ENCODE peak calls at places on chromosomes 5 and 9, in ten cellular contexts. One of them, this sample, is unnamed.
A peak's percentile ranks its signal among the peaks of the same experiment; 100 is the strongest.

GRCh38 chr5:77255617-77256016 is 45.1 kb downstream of the PDE8B start:
- DNase-seq in left ventricle myocardium superior: no peak
- DNase-seq in EH: no peak
- DNase-seq in BJ: no peak
- DNase-seq in thyroid gland: no peak
- DNase-seq in ovary: no peak
- DNase-seq in NCI-H1417: no peak
- DNase-seq in NCI-H510A: no peak
- DNase-seq in CD4-positive, alpha-beta memory T cell: no peak
- DNase-seq in activated CD4-positive, alpha-beta T cell treated with anti-CD3 and anti-CD28 coated beads, Interleukin-2, amount 50 U/mL, for 48 hours: no peak
- DNase-seq in this sample: no peak

GRCh38 chr5:123085638-123086286 is 3.3 kb upstream of the PRDM6 start:
- DNase-seq in EH: no peak
- DNase-seq in ovary: no peak
- DNase-seq in BJ: no peak
- DNase-seq in NCI-H1417: no peak
- DNase-seq in NCI-H510A: no peak
- DNase-seq in left ventricle myocardium superior: no peak
- DNase-seq in activated CD4-positive, alpha-beta T cell treated with anti-CD3 and anti-CD28 coated beads, Interleukin-2, amount 50 U/mL, for 48 hours: no peak
- DNase-seq in thyroid gland: no peak
- DNase-seq in CD4-positive, alpha-beta memory T cell: no peak
- DNase-seq in this sample: no peak

GRCh38 chr9:21576331-21577189 is 94.4 kb upstream of the IFNE start:
- DNase-seq in BJ: peak; percentile 70
- DNase-seq in ovary: no peak
- DNase-seq in EH: peak; percentile 95
- DNase-seq in NCI-H1417: no peak
- DNase-seq in activated CD4-positive, alpha-beta T cell treated with anti-CD3 and anti-CD28 coated beads, Interleukin-2, amount 50 U/mL, for 48 hours: peak; percentile 54
- DNase-seq in thyroid gland: peak; percentile 24
- DNase-seq in CD4-positive, alpha-beta memory T cell: peak; percentile 50
- DNase-seq in left ventricle myocardium superior: no peak
- DNase-seq in NCI-H510A: no peak
- DNase-seq in this sample: no peak

GRCh38 chr5:10355071-10355889 is 1.8 kb downstream of the MARCHF6 start:
- DNase-seq in NCI-H1417: peak; percentile 74
- DNase-seq in activated CD4-positive, alpha-beta T cell treated with anti-CD3 and anti-CD28 coated beads, Interleukin-2, amount 50 U/mL, for 48 hours: no peak
- DNase-seq in left ventricle myocardium superior: no peak
- DNase-seq in EH: peak; percentile 89
- DNase-seq in NCI-H510A: no peak
- DNase-seq in thyroid gland: no peak
- DNase-seq in CD4-positive, alpha-beta memory T cell: peak; percentile 43
- DNase-seq in ovary: no peak
- DNase-seq in BJ: peak; percentile 60
- DNase-seq in this sample: no peak

GRCh38 chr5:171688696-171689495 is 96.7 kb upstream of the SMIM23 start:
- DNase-seq in EH: no peak
- DNase-seq in BJ: no peak
- DNase-seq in ovary: no peak
- DNase-seq in left ventricle myocardium superior: no peak
- DNase-seq in NCI-H1417: no peak
- DNase-seq in thyroid gland: no peak
- DNase-seq in CD4-positive, alpha-beta memory T cell: no peak
- DNase-seq in NCI-H510A: peak; percentile 33
- DNase-seq in activated CD4-positive, alpha-beta T cell treated with anti-CD3 and anti-CD28 coated beads, Interleukin-2, amount 50 U/mL, for 48 hours: no peak
- DNase-seq in this sample: no peak

GRCh38 chr5:82793808-82794419 is 283.3 kb downstream of the TMEM167A start:
- DNase-seq in thyroid gland: peak; percentile 22
- DNase-seq in ovary: no peak
- DNase-seq in activated CD4-positive, alpha-beta T cell treated with anti-CD3 and anti-CD28 coated beads, Interleukin-2, amount 50 U/mL, for 48 hours: peak; percentile 61
- DNase-seq in NCI-H510A: no peak
- DNase-seq in NCI-H1417: peak; percentile 1
- DNase-seq in EH: peak; percentile 52
- DNase-seq in BJ: no peak
- DNase-seq in CD4-positive, alpha-beta memory T cell: peak; percentile 28
- DNase-seq in left ventricle myocardium superior: no peak
- DNase-seq in this sample: peak; percentile 15

GRCh38 chr5:151024894-151025606 is 4.7 kb downstream of the GPX3 start:
- DNase-seq in CD4-positive, alpha-beta memory T cell: no peak
- DNase-seq in activated CD4-positive, alpha-beta T cell treated with anti-CD3 and anti-CD28 coated beads, Interleukin-2, amount 50 U/mL, for 48 hours: no peak
- DNase-seq in BJ: no peak
- DNase-seq in NCI-H510A: no peak
- DNase-seq in ovary: no peak
- DNase-seq in thyroid gland: no peak
- DNase-seq in NCI-H1417: no peak
- DNase-seq in left ventricle myocardium superior: no peak
- DNase-seq in EH: no peak
- DNase-seq in this sample: no peak

GRCh38 chr5:81003987-81004386 is 43.8 kb downstream of the RASGRF2 start:
- DNase-seq in NCI-H1417: no peak
- DNase-seq in ovary: no peak
- DNase-seq in thyroid gland: no peak
- DNase-seq in EH: no peak
- DNase-seq in NCI-H510A: no peak
- DNase-seq in activated CD4-positive, alpha-beta T cell treated with anti-CD3 and anti-CD28 coated beads, Interleukin-2, amount 50 U/mL, for 48 hours: no peak
- DNase-seq in BJ: no peak
- DNase-seq in CD4-positive, alpha-beta memory T cell: no peak
- DNase-seq in left ventricle myocardium superior: no peak
- DNase-seq in this sample: no peak

GRCh38 chr5:179819296-179820126 is 1.2 kb upstream of the SQSTM1 start:
- DNase-seq in EH: peak; percentile 78
- DNase-seq in NCI-H510A: peak; percentile 41
- DNase-seq in BJ: no peak
- DNase-seq in ovary: peak; percentile 82
- DNase-seq in activated CD4-positive, alpha-beta T cell treated with anti-CD3 and anti-CD28 coated beads, Interleukin-2, amount 50 U/mL, for 48 hours: peak; percentile 53
- DNase-seq in CD4-positive, alpha-beta memory T cell: no peak
- DNase-seq in left ventricle myocardium superior: peak; percentile 78
- DNase-seq in thyroid gland: peak; percentile 84
- DNase-seq in NCI-H1417: peak; percentile 87
- DNase-seq in this sample: peak; percentile 51

GRCh38 chr5:125874717-125875116 is 548.5 kb upstream of the GRAMD2B start:
- DNase-seq in activated CD4-positive, alpha-beta T cell treated with anti-CD3 and anti-CD28 coated beads, Interleukin-2, amount 50 U/mL, for 48 hours: no peak
- DNase-seq in thyroid gland: no peak
- DNase-seq in CD4-positive, alpha-beta memory T cell: no peak
- DNase-seq in NCI-H510A: no peak
- DNase-seq in left ventricle myocardium superior: no peak
- DNase-seq in EH: no peak
- DNase-seq in NCI-H1417: no peak
- DNase-seq in ovary: no peak
- DNase-seq in BJ: no peak
- DNase-seq in this sample: no peak

GRCh38 chr9:110125207-110125751 is 82.7 kb downstream of the C9orf152 start:
- DNase-seq in left ventricle myocardium superior: peak; percentile 89
- DNase-seq in NCI-H1417: no peak
- DNase-seq in NCI-H510A: no peak
- DNase-seq in CD4-positive, alpha-beta memory T cell: no peak
- DNase-seq in ovary: peak; percentile 90
- DNase-seq in activated CD4-positive, alpha-beta T cell treated with anti-CD3 and anti-CD28 coated beads, Interleukin-2, amount 50 U/mL, for 48 hours: no peak
- DNase-seq in BJ: peak; percentile 96
- DNase-seq in thyroid gland: peak; percentile 97
- DNase-seq in EH: peak; percentile 99
- DNase-seq in this sample: peak; percentile 79

GRCh38 chr5:53343187-53343586 is 137.2 kb upstream of the FST start:
- DNase-seq in thyroid gland: no peak
- DNase-seq in NCI-H510A: no peak
- DNase-seq in CD4-positive, alpha-beta memory T cell: no peak
- DNase-seq in ovary: no peak
- DNase-seq in activated CD4-positive, alpha-beta T cell treated with anti-CD3 and anti-CD28 coated beads, Interleukin-2, amount 50 U/mL, for 48 hours: no peak
- DNase-seq in left ventricle myocardium superior: no peak
- DNase-seq in EH: peak; percentile 96
- DNase-seq in NCI-H1417: no peak
- DNase-seq in BJ: peak; percentile 76
- DNase-seq in this sample: no peak

GRCh38 chr5:95057610-95058009 is 227.3 kb downstream of the MCTP1 start:
- DNase-seq in BJ: no peak
- DNase-seq in thyroid gland: no peak
- DNase-seq in CD4-positive, alpha-beta memory T cell: no peak
- DNase-seq in NCI-H1417: no peak
- DNase-seq in left ventricle myocardium superior: no peak
- DNase-seq in activated CD4-positive, alpha-beta T cell treated with anti-CD3 and anti-CD28 coated beads, Interleukin-2, amount 50 U/mL, for 48 hours: no peak
- DNase-seq in ovary: no peak
- DNase-seq in EH: no peak
- DNase-seq in NCI-H510A: no peak
- DNase-seq in this sample: no peak

GRCh38 chr9:3873818-3874217 is 348.0 kb upstream of the RFX3 start:
- DNase-seq in left ventricle myocardium superior: no peak
- DNase-seq in EH: peak; percentile 72
- DNase-seq in BJ: no peak
- DNase-seq in NCI-H510A: no peak
- DNase-seq in thyroid gland: no peak
- DNase-seq in NCI-H1417: no peak
- DNase-seq in activated CD4-positive, alpha-beta T cell treated with anti-CD3 and anti-CD28 coated beads, Interleukin-2, amount 50 U/mL, for 48 hours: no peak
- DNase-seq in ovary: no peak
- DNase-seq in CD4-positive, alpha-beta memory T cell: no peak
- DNase-seq in this sample: no peak

GRCh38 chr5:2143088-2143487 is 260.4 kb upstream of the IRX4 start:
- DNase-seq in CD4-positive, alpha-beta memory T cell: no peak
- DNase-seq in thyroid gland: no peak
- DNase-seq in NCI-H1417: no peak
- DNase-seq in EH: no peak
- DNase-seq in NCI-H510A: no peak
- DNase-seq in activated CD4-positive, alpha-beta T cell treated with anti-CD3 and anti-CD28 coated beads, Interleukin-2, amount 50 U/mL, for 48 hours: no peak
- DNase-seq in left ventricle myocardium superior: no peak
- DNase-seq in BJ: no peak
- DNase-seq in ovary: no peak
- DNase-seq in this sample: no peak

GRCh38 chr5:5326126-5326758 is 96.2 kb upstream of the ICE1 start:
- DNase-seq in left ventricle myocardium superior: no peak
- DNase-seq in CD4-positive, alpha-beta memory T cell: no peak
- DNase-seq in EH: peak; percentile 29
- DNase-seq in activated CD4-positive, alpha-beta T cell treated with anti-CD3 and anti-CD28 coated beads, Interleukin-2, amount 50 U/mL, for 48 hours: no peak
- DNase-seq in BJ: no peak
- DNase-seq in NCI-H510A: no peak
- DNase-seq in NCI-H1417: no peak
- DNase-seq in thyroid gland: no peak
- DNase-seq in ovary: peak; percentile 74
- DNase-seq in this sample: no peak

GRCh38 chr5:13990896-13991295 is 46.4 kb upstream of the DNAH5 start:
- DNase-seq in EH: no peak
- DNase-seq in BJ: no peak
- DNase-seq in NCI-H1417: no peak
- DNase-seq in ovary: no peak
- DNase-seq in thyroid gland: no peak
- DNase-seq in activated CD4-positive, alpha-beta T cell treated with anti-CD3 and anti-CD28 coated beads, Interleukin-2, amount 50 U/mL, for 48 hours: no peak
- DNase-seq in left ventricle myocardium superior: no peak
- DNase-seq in CD4-positive, alpha-beta memory T cell: no peak
- DNase-seq in NCI-H510A: no peak
- DNase-seq in this sample: no peak

GRCh38 chr5:13957032-13957645 is 12.7 kb upstream of the DNAH5 start:
- DNase-seq in ovary: no peak
- DNase-seq in left ventricle myocardium superior: no peak
- DNase-seq in EH: peak; percentile 62
- DNase-seq in activated CD4-positive, alpha-beta T cell treated with anti-CD3 and anti-CD28 coated beads, Interleukin-2, amount 50 U/mL, for 48 hours: no peak
- DNase-seq in NCI-H510A: peak; percentile 52
- DNase-seq in BJ: no peak
- DNase-seq in thyroid gland: no peak
- DNase-seq in NCI-H1417: peak; percentile 90
- DNase-seq in CD4-positive, alpha-beta memory T cell: no peak
- DNase-seq in this sample: no peak

GRCh38 chr5:62682059-62682458 is 103.4 kb downstream of the LRRC70 start:
- DNase-seq in left ventricle myocardium superior: no peak
- DNase-seq in BJ: no peak
- DNase-seq in NCI-H510A: no peak
- DNase-seq in EH: no peak
- DNase-seq in CD4-positive, alpha-beta memory T cell: no peak
- DNase-seq in thyroid gland: no peak
- DNase-seq in activated CD4-positive, alpha-beta T cell treated with anti-CD3 and anti-CD28 coated beads, Interleukin-2, amount 50 U/mL, for 48 hours: no peak
- DNase-seq in ovary: no peak
- DNase-seq in NCI-H1417: no peak
- DNase-seq in this sample: no peak

GRCh38 chr9:137106662-137107292 is 7.8 kb downstream of the DPP7 start:
- DNase-seq in NCI-H510A: no peak
- DNase-seq in activated CD4-positive, alpha-beta T cell treated with anti-CD3 and anti-CD28 coated beads, Interleukin-2, amount 50 U/mL, for 48 hours: no peak
- DNase-seq in left ventricle myocardium superior: no peak
- DNase-seq in BJ: no peak
- DNase-seq in ovary: no peak
- DNase-seq in thyroid gland: no peak
- DNase-seq in NCI-H1417: no peak
- DNase-seq in CD4-positive, alpha-beta memory T cell: no peak
- DNase-seq in EH: no peak
- DNase-seq in this sample: no peak

GRCh38 chr5:16600397-16600796 is 16.4 kb downstream of the RETREG1 start:
- DNase-seq in activated CD4-positive, alpha-beta T cell treated with anti-CD3 and anti-CD28 coated beads, Interleukin-2, amount 50 U/mL, for 48 hours: no peak
- DNase-seq in EH: no peak
- DNase-seq in CD4-positive, alpha-beta memory T cell: no peak
- DNase-seq in thyroid gland: peak; percentile 85
- DNase-seq in NCI-H510A: no peak
- DNase-seq in left ventricle myocardium superior: peak; percentile 79
- DNase-seq in NCI-H1417: peak; percentile 84
- DNase-seq in ovary: peak; percentile 86
- DNase-seq in BJ: no peak
- DNase-seq in this sample: peak; percentile 72

GRCh38 chr5:158807947-158808346 is 291.8 kb downstream of the EBF1 start:
- DNase-seq in NCI-H510A: no peak
- DNase-seq in BJ: no peak
- DNase-seq in EH: no peak
- DNase-seq in CD4-positive, alpha-beta memory T cell: no peak
- DNase-seq in activated CD4-positive, alpha-beta T cell treated with anti-CD3 and anti-CD28 coated beads, Interleukin-2, amount 50 U/mL, for 48 hours: no peak
- DNase-seq in NCI-H1417: no peak
- DNase-seq in thyroid gland: no peak
- DNase-seq in left ventricle myocardium superior: no peak
- DNase-seq in ovary: no peak
- DNase-seq in this sample: no peak

GRCh38 chr9:109005678-109006077 is 7.6 kb downstream of the CTNNAL1 start:
- DNase-seq in NCI-H510A: no peak
- DNase-seq in ovary: no peak
- DNase-seq in CD4-positive, alpha-beta memory T cell: no peak
- DNase-seq in EH: no peak
- DNase-seq in thyroid gland: no peak
- DNase-seq in NCI-H1417: no peak
- DNase-seq in activated CD4-positive, alpha-beta T cell treated with anti-CD3 and anti-CD28 coated beads, Interleukin-2, amount 50 U/mL, for 48 hours: no peak
- DNase-seq in left ventricle myocardium superior: no peak
- DNase-seq in BJ: no peak
- DNase-seq in this sample: no peak

GRCh38 chr5:124866355-124867063 is 120.1 kb upstream of the ZNF608 start:
- DNase-seq in ovary: no peak
- DNase-seq in BJ: no peak
- DNase-seq in EH: peak; percentile 42
- DNase-seq in activated CD4-positive, alpha-beta T cell treated with anti-CD3 and anti-CD28 coated beads, Interleukin-2, amount 50 U/mL, for 48 hours: no peak
- DNase-seq in CD4-positive, alpha-beta memory T cell: no peak
- DNase-seq in NCI-H1417: no peak
- DNase-seq in NCI-H510A: no peak
- DNase-seq in left ventricle myocardium superior: no peak
- DNase-seq in thyroid gland: no peak
- DNase-seq in this sample: no peak

This sample was measured in tibial nerve.